ENCODE peak calls at places on chromosomes 2 and 18, in four cellular contexts. C, Y, G and P are unnamed samples.

GRCh38 chr18:48889115-48889941 is 61.4 kb downstream of the SMAD7 start:
- DNase-seq in C (no peak), Y (no peak), G (no peak), P (peak)

GRCh38 chr18:77071711-77072292 is 60.8 kb downstream of the MBP start:
- DNase-seq in C (no peak), Y (no peak), G (no peak), P (no peak)

GRCh38 chr2:133026536-133027177 is 356.7 kb upstream of the LYPD1 start:
- DNase-seq in C (no peak), Y (no peak), G (no peak), P (peak)

GRCh38 chr18:77379976-77380375 is 130.3 kb downstream of the GALR1 start:
- DNase-seq in C (no peak), Y (no peak), G (no peak), P (no peak)

GRCh38 chr2:231527091-231527395 is 3.2 kb downstream of the NMUR1 start:
- DNase-seq in C (no peak), Y (no peak), G (no peak), P (peak)

GRCh38 chr18:55605820-55606252 is 17.8 kb upstream of the TCF4 start:
- DNase-seq in C (no peak), Y (no peak), G (no peak), P (no peak)

GRCh38 chr2:46612675-46613074 is 133.3 kb downstream of the TMEM247 start:
- DNase-seq in C (no peak), Y (no peak), G (no peak), P (no peak)

GRCh38 chr2:168568476-168569227 is 112.6 kb downstream of the CERS6 start:
- DNase-seq in C (no peak), Y (peak), G (no peak), P (no peak)

GRCh38 chr18:46338761-46339160 is 234.6 kb downstream of the HAUS1 start:
- DNase-seq in C (no peak), Y (no peak), G (no peak), P (no peak)

GRCh38 chr18:70288851-70289328 is at the start of gene SOCS6:
- DNase-seq in C (peak), Y (no peak), G (no peak), P (peak)

GRCh38 chr18:70499218-70499691 is 210.4 kb downstream of the SOCS6 start:
- DNase-seq in C (no peak), Y (no peak), G (no peak), P (peak)

GRCh38 chr2:37230581-37230980 is 815 bp downstream of the CEBPZ start:
- DNase-seq in C (peak), Y (peak), G (no peak), P (no peak)

GRCh38 chr2:44785433-44785832 is 156.1 kb upstream of the SIX3 start:
- DNase-seq in C (no peak), Y (no peak), G (no peak), P (no peak)

GRCh38 chr18:48838921-48839818 is 111.6 kb downstream of the SMAD7 start:
- DNase-seq in C (no peak), Y (no peak), G (no peak), P (no peak)

GRCh38 chr2:7012141-7012809 is 95.1 kb downstream of the RNF144A start:
- DNase-seq in C (no peak), Y (no peak), G (no peak), P (no peak)

GRCh38 chr18:41569867-41570266 is 385.2 kb upstream of the PIK3C3 start:
- DNase-seq in C (no peak), Y (no peak), G (no peak), P (no peak)

GRCh38 chr2:176285321-176285720 is 16.1 kb downstream of the MTX2 start:
- DNase-seq in C (no peak), Y (no peak), G (no peak), P (no peak)

GRCh38 chr2:167237478-167237877 is 349.2 kb downstream of the XIRP2 start:
- DNase-seq in C (no peak), Y (no peak), G (no peak), P (peak)

GRCh38 chr2:167240671-167241070 is 352.4 kb downstream of the XIRP2 start:
- DNase-seq in C (no peak), Y (no peak), G (no peak), P (no peak)
- TF ChIP-seq NR2C2 in C (no peak), Y (no peak), G (no peak), P (no peak)

GRCh38 chr2:213002383-213002782 is 149.0 kb downstream of the IKZF2 start:
- DNase-seq in C (no peak), Y (no peak), G (no peak), P (no peak)

GRCh38 chr2:213010106-213010779 is 141.2 kb downstream of the IKZF2 start:
- DNase-seq in C (no peak), Y (no peak), G (no peak), P (no peak)

GRCh38 chr2:213004197-213004821 is 147.1 kb downstream of the IKZF2 start:
- DNase-seq in C (no peak), Y (no peak), G (no peak), P (no peak)

GRCh38 chr2:213011505-213011904 is 139.9 kb downstream of the IKZF2 start:
- DNase-seq in C (no peak), Y (no peak), G (no peak), P (no peak)

GRCh38 chr2:213007290-213007838 is 144.0 kb downstream of the IKZF2 start:
- DNase-seq in C (no peak), Y (no peak), G (no peak), P (no peak)
- TF ChIP-seq NR2C2 in C (no peak), Y (no peak), G (no peak), P (no peak)

GRCh38 chr2:202169131-202169530 is 69.3 kb downstream of the SUMO1 start:
- DNase-seq in C (no peak), Y (no peak), G (no peak), P (no peak)
- TF ChIP-seq NR2C2 in C (no peak), Y (no peak), G (no peak), P (no peak)

DNA sequence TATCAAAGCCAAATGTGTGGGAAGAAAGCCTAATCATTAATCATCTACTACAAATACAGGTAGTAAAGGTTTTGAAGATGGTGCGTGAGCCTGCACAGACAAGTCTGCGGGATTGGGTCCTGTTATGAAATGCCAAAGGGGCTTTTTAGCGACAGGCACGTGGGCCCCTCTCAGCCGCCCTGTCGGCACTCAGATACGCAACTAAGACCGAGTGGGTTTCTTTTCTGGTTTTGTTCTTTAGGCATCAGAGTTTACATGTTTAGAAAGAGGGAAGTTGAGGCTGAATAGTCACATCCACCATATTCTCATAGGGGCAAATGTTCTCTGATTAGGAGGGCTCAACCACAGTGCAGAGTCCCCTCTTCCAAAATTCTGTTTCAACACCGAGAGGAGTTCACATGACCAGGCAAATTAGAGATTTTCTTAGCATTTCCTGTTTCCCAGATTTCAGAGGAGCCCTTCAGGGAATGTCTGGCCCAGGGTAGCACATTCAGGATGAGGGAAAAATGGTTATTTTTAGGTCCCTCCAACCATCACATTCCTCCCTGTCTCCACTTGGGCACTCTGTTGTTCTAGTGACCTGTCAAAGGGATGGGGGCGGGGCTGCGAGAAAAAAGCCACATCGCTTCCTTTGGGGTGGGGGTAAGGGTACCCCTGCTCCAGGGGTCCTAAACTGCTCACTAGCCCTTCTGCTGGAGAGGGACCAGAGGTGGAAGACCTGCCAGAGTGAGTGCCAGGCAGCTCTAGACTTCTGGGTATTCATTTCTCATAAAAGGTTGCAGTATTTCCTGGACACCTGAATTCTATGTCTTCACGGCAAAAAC is 159.2 kb downstream of the BCL2 start:
- DNase-seq in C (no peak), Y (no peak), G (peak), P (no peak)
- TF ChIP-seq NR2C2 in C (no peak), Y (no peak), G (no peak), P (no peak)

DNA sequence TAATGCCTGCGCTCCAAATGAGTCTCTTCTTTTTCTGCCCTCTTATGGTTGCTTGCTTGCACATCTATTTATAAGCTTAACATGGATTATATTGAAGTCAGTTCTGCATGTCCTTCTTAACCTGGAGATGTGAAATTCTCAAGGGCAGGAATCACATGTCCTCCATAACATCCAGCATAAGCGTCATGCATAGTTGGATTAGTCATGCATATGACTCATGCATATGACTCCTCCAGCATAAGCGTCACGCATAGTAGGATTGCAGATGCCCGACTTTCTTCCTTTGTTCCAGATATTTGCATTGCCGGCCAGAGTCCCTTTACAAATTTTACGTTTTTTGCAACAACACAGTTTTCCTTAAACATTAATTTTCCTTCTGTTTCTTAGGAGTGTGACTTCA is 308.6 kb downstream of the TGIF1 start:
- DNase-seq in C (no peak), Y (no peak), G (no peak), P (no peak)
- TF ChIP-seq NR2C2 in C (no peak), Y (no peak), G (no peak), P (no peak)

GRCh38 chr2:9262671-9263171 is 56.1 kb downstream of the ASAP2 start:
- DNase-seq in C (no peak), Y (no peak), G (no peak), P (no peak)
- TF ChIP-seq NR2C2 in C (no peak), Y (no peak), G (no peak), P (no peak)

DNA sequence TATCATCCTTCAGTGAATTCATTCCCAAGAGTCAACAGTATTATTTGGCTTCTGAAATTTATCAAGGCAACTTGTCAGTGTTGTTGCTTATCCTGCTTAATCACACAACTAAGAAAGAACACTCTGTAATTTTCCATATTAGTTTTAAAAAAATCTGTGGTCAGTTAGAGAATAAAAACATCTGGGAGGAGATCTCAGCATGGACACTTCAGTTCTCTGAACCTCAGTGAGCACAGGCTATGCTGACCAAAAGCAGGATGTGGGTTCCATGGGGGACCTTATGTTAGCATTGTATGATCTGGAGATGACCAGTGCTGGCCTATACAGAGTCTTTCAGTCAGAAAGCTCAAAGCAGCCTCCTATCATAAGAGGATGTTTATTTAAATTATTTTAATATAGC is 79.1 kb upstream of the KLHL14 start:
- DNase-seq in C (no peak), Y (no peak), G (no peak), P (no peak)
- TF ChIP-seq NR2C2 in C (no peak), Y (no peak), G (no peak), P (no peak)